ENCODE peak calls at places on chromosomes 4 and X, in four cellular contexts. One of them, this sample, is unnamed.

GRCh38 chr4:22440999-22441398 is 74.9 kb downstream of the ADGRA3 start:
- DNase-seq in NCI-H1092 treated with DMSO at 0.1 percent for 48 hours: no peak
- DNase-seq in left colon: no peak
- DNase-seq in lung: no peak
- DNase-seq in this sample: no peak

GRCh38 chr4:167100120-167100519 is 134.2 kb downstream of the SPOCK3 start:
- DNase-seq in NCI-H1092 treated with DMSO at 0.1 percent for 48 hours: peak
- DNase-seq in left colon: no peak
- DNase-seq in lung: no peak
- DNase-seq in this sample: no peak

GRCh38 chr4:101643201-101643600 is 147.3 kb upstream of the BANK1 start:
- DNase-seq in NCI-H1092 treated with DMSO at 0.1 percent for 48 hours: no peak
- DNase-seq in left colon: no peak
- DNase-seq in lung: no peak
- DNase-seq in this sample: no peak

GRCh38 chr4:79575709-79576479 is 167.9 kb upstream of the GK2 start:
- DNase-seq in NCI-H1092 treated with DMSO at 0.1 percent for 48 hours: no peak
- DNase-seq in left colon: no peak
- DNase-seq in lung: no peak
- DNase-seq in this sample: no peak

GRCh38 chr4:118112647-118113046 is 78.4 kb downstream of the NDST3 start:
- DNase-seq in NCI-H1092 treated with DMSO at 0.1 percent for 48 hours: no peak
- DNase-seq in left colon: no peak
- DNase-seq in lung: no peak
- DNase-seq in this sample: no peak

GRCh38 chrX:38970845-38971244 is 169.6 kb downstream of the MID1IP1 start:
- DNase-seq in NCI-H1092 treated with DMSO at 0.1 percent for 48 hours: no peak
- DNase-seq in left colon: no peak
- DNase-seq in lung: no peak
- DNase-seq in this sample: no peak

GRCh38 chr4:26368685-26369084 is 47.9 kb downstream of the RBPJ start:
- DNase-seq in NCI-H1092 treated with DMSO at 0.1 percent for 48 hours: no peak
- DNase-seq in left colon: no peak
- DNase-seq in lung: no peak
- DNase-seq in this sample: no peak

GRCh38 chrX:107646736-107647135 is 18.4 kb downstream of the PRPS1 start:
- DNase-seq in NCI-H1092 treated with DMSO at 0.1 percent for 48 hours: no peak
- DNase-seq in left colon: no peak
- DNase-seq in lung: no peak
- DNase-seq in this sample: no peak

GRCh38 chr4:121764702-121765367 is at the start of gene SMIM43:
- DNase-seq in NCI-H1092 treated with DMSO at 0.1 percent for 48 hours: no peak
- DNase-seq in left colon: no peak
- DNase-seq in lung: no peak
- DNase-seq in this sample: no peak

GRCh38 chr4:68466185-68466584 is 18.9 kb downstream of the TMPRSS11E start:
- DNase-seq in NCI-H1092 treated with DMSO at 0.1 percent for 48 hours: no peak
- DNase-seq in left colon: no peak
- DNase-seq in lung: no peak
- DNase-seq in this sample: no peak

GRCh38 chr4:60744767-60745166 is 455.4 kb upstream of the ADGRL3 start:
- DNase-seq in NCI-H1092 treated with DMSO at 0.1 percent for 48 hours: no peak
- DNase-seq in left colon: no peak
- DNase-seq in lung: no peak
- DNase-seq in this sample: no peak

GRCh38 chr4:145716200-145716599 is 36.3 kb downstream of the C4orf51 start:
- DNase-seq in NCI-H1092 treated with DMSO at 0.1 percent for 48 hours: no peak
- DNase-seq in left colon: no peak
- DNase-seq in lung: no peak
- DNase-seq in this sample: no peak

GRCh38 chr4:156805696-156806095 is 165.9 kb downstream of the PDGFC start:
- DNase-seq in NCI-H1092 treated with DMSO at 0.1 percent for 48 hours: no peak
- DNase-seq in left colon: no peak
- DNase-seq in lung: no peak
- DNase-seq in this sample: no peak

GRCh38 chr4:119559044-119559647 is 69.5 kb downstream of the PDE5A start:
- DNase-seq in NCI-H1092 treated with DMSO at 0.1 percent for 48 hours: peak
- DNase-seq in left colon: no peak
- DNase-seq in lung: no peak
- DNase-seq in this sample: no peak

GRCh38 chr4:48483006-48483776 is at the start of gene SLC10A4:
- DNase-seq in NCI-H1092 treated with DMSO at 0.1 percent for 48 hours: peak
- DNase-seq in left colon: no peak
- DNase-seq in lung: no peak
- DNase-seq in this sample: peak

GRCh38 chr4:5912614-5913019 is 19.7 kb upstream of the CRMP1 start:
- DNase-seq in NCI-H1092 treated with DMSO at 0.1 percent for 48 hours: peak
- DNase-seq in left colon: no peak
- DNase-seq in lung: no peak
- DNase-seq in this sample: no peak

GRCh38 chr4:118935819-118936218 is 47.2 kb downstream of the SYNPO2 start:
- DNase-seq in NCI-H1092 treated with DMSO at 0.1 percent for 48 hours: no peak
- DNase-seq in left colon: no peak
- DNase-seq in lung: no peak
- DNase-seq in this sample: no peak

GRCh38 chrX:40012800-40013682 is 84.7 kb downstream of the BCOR start:
- DNase-seq in NCI-H1092 treated with DMSO at 0.1 percent for 48 hours: peak
- DNase-seq in left colon: peak
- DNase-seq in lung: peak
- DNase-seq in this sample: peak

GRCh38 chr4:184451726-184452125 is 22.6 kb downstream of the IRF2 start:
- DNase-seq in NCI-H1092 treated with DMSO at 0.1 percent for 48 hours: no peak
- DNase-seq in left colon: no peak
- DNase-seq in lung: no peak
- DNase-seq in this sample: no peak

GRCh38 chr4:139331185-139331584 is 28.9 kb upstream of the NDUFC1 start:
- DNase-seq in NCI-H1092 treated with DMSO at 0.1 percent for 48 hours: no peak
- DNase-seq in left colon: no peak
- DNase-seq in lung: no peak
- DNase-seq in this sample: no peak

GRCh38 chrX:135494453-135494852 is 26.0 kb upstream of the INTS6L start:
- DNase-seq in NCI-H1092 treated with DMSO at 0.1 percent for 48 hours: no peak
- DNase-seq in left colon: no peak
- DNase-seq in lung: no peak
- DNase-seq in this sample: no peak

GRCh38 chrX:38939067-38939466 is 137.8 kb downstream of the MID1IP1 start:
- DNase-seq in NCI-H1092 treated with DMSO at 0.1 percent for 48 hours: no peak
- DNase-seq in left colon: no peak
- DNase-seq in lung: no peak
- DNase-seq in this sample: no peak

GRCh38 chrX:139078761-139079160 is 367.2 kb upstream of the FGF13 start:
- DNase-seq in NCI-H1092 treated with DMSO at 0.1 percent for 48 hours: no peak
- DNase-seq in left colon: no peak
- DNase-seq in lung: no peak
- DNase-seq in this sample: no peak

GRCh38 chrX:151974336-151975227 is at the start of gene GABRE:
- DNase-seq in NCI-H1092 treated with DMSO at 0.1 percent for 48 hours: no peak
- DNase-seq in left colon: peak
- DNase-seq in lung: peak
- DNase-seq in this sample: no peak

GRCh38 chrX:136963973-136964372 is 69.8 kb downstream of the GPR101 start:
- DNase-seq in NCI-H1092 treated with DMSO at 0.1 percent for 48 hours: no peak
- DNase-seq in left colon: no peak
- DNase-seq in lung: no peak
- DNase-seq in this sample: no peak

GRCh38 chr4:77104405-77105292 is 28.9 kb upstream of the CCNI start:
- DNase-seq in NCI-H1092 treated with DMSO at 0.1 percent for 48 hours: peak
- DNase-seq in left colon: peak
- DNase-seq in lung: peak
- DNase-seq in this sample: no peak

GRCh38 chrX:119708936-119709335 is 16.0 kb upstream of the SEPTIN6 start:
- DNase-seq in NCI-H1092 treated with DMSO at 0.1 percent for 48 hours: no peak
- DNase-seq in left colon: no peak
- DNase-seq in lung: no peak
- DNase-seq in this sample: no peak

GRCh38 chr4:58453956-58454355 is 1343.8 kb upstream of the IGFBP7 start:
- DNase-seq in NCI-H1092 treated with DMSO at 0.1 percent for 48 hours: no peak
- DNase-seq in left colon: no peak
- DNase-seq in lung: no peak
- DNase-seq in this sample: no peak

GRCh38 chr4:8706221-8707044 is 113.9 kb downstream of the CPZ start:
- DNase-seq in NCI-H1092 treated with DMSO at 0.1 percent for 48 hours: no peak
- DNase-seq in left colon: no peak
- DNase-seq in lung: no peak
- DNase-seq in this sample: no peak

GRCh38 chr4:171721937-171722336 is 91.3 kb upstream of the GALNTL6 start:
- DNase-seq in NCI-H1092 treated with DMSO at 0.1 percent for 48 hours: no peak
- DNase-seq in left colon: no peak
- DNase-seq in lung: no peak
- DNase-seq in this sample: no peak

GRCh38 chr4:85928775-85929585 is 430.9 kb downstream of the MAPK10 start:
- DNase-seq in NCI-H1092 treated with DMSO at 0.1 percent for 48 hours: no peak
- DNase-seq in left colon: peak
- DNase-seq in lung: no peak
- DNase-seq in this sample: no peak

GRCh38 chr4:114399085-114399484 is 199.5 kb upstream of the UGT8 start:
- DNase-seq in NCI-H1092 treated with DMSO at 0.1 percent for 48 hours: no peak
- DNase-seq in left colon: no peak
- DNase-seq in lung: no peak
- DNase-seq in this sample: no peak

GRCh38 chr4:89000844-89001360 is 56.1 kb downstream of the FAM13A start:
- DNase-seq in NCI-H1092 treated with DMSO at 0.1 percent for 48 hours: peak
- DNase-seq in left colon: no peak
- DNase-seq in lung: no peak
- DNase-seq in this sample: no peak

GRCh38 chrX:9911479-9911878 is 55.7 kb upstream of the CLDN34 start:
- DNase-seq in NCI-H1092 treated with DMSO at 0.1 percent for 48 hours: no peak
- DNase-seq in left colon: no peak
- DNase-seq in lung: peak
- DNase-seq in this sample: no peak

GRCh38 chrX:56995271-56995994 is at the start of gene SPIN3:
- DNase-seq in NCI-H1092 treated with DMSO at 0.1 percent for 48 hours: peak
- DNase-seq in left colon: peak
- DNase-seq in lung: peak
- DNase-seq in this sample: peak

GRCh38 chrX:103585421-103586313 is at the start of gene TCEAL4:
- DNase-seq in NCI-H1092 treated with DMSO at 0.1 percent for 48 hours: peak
- DNase-seq in left colon: peak
- DNase-seq in lung: peak
- DNase-seq in this sample: peak

GRCh38 chr4:123299212-123299651 is 97.4 kb upstream of the SPRY1 start:
- DNase-seq in NCI-H1092 treated with DMSO at 0.1 percent for 48 hours: no peak
- DNase-seq in left colon: no peak
- DNase-seq in lung: no peak
- DNase-seq in this sample: no peak

GRCh38 chr4:101458914-101459313 is 111.6 kb upstream of the PPP3CA start:
- DNase-seq in NCI-H1092 treated with DMSO at 0.1 percent for 48 hours: no peak
- DNase-seq in left colon: no peak
- DNase-seq in lung: no peak
- DNase-seq in this sample: no peak

This sample was measured in activated B cell treated with CpG ODN at 0.5 μM for 24 hours.